ENCODE peak calls at places on chromosomes 7 and 10, in nine cellular contexts. One of them, this sample, is unnamed.

GRCh38 chr10:69253171-69253570 is 25.1 kb upstream of the HK1 start:
- DNase-seq in iPS-NIHi11: no peak
- DNase-seq in HTR-8/SVneo: no peak
- DNase-seq in AG08396: no peak
- DNase-seq in stimulated activated CD8-positive, alpha-beta memory T cell treated with anti-CD3 and anti-CD28 coated beads, Interleukin-7, amount 100 ng/mL, for 24 hours: no peak
- DNase-seq in CD8-positive, alpha-beta memory T cell: no peak
- DNase-seq in NCI-H1105 treated with DMSO at 0.1 percent for 48 hours: no peak
- DNase-seq in NCI-H2081 treated with DMSO at 0.1 percent for 48 hours: no peak
- DNase-seq in CD4-positive, alpha-beta T cell: no peak
- DNase-seq in this sample: no peak

GRCh38 chr10:35090162-35090954 is at the start of gene CUL2:
- DNase-seq in iPS-NIHi11: peak
- DNase-seq in HTR-8/SVneo: peak
- DNase-seq in AG08396: peak
- DNase-seq in stimulated activated CD8-positive, alpha-beta memory T cell treated with anti-CD3 and anti-CD28 coated beads, Interleukin-7, amount 100 ng/mL, for 24 hours: peak
- DNase-seq in CD8-positive, alpha-beta memory T cell: peak
- DNase-seq in NCI-H1105 treated with DMSO at 0.1 percent for 48 hours: peak
- DNase-seq in NCI-H2081 treated with DMSO at 0.1 percent for 48 hours: peak
- DNase-seq in CD4-positive, alpha-beta T cell: peak
- DNase-seq in this sample: peak

GRCh38 chr10:4775808-4776207 is 50.2 kb upstream of the AKR1E2 start:
- DNase-seq in iPS-NIHi11: no peak
- DNase-seq in HTR-8/SVneo: no peak
- DNase-seq in AG08396: no peak
- DNase-seq in stimulated activated CD8-positive, alpha-beta memory T cell treated with anti-CD3 and anti-CD28 coated beads, Interleukin-7, amount 100 ng/mL, for 24 hours: no peak
- DNase-seq in CD8-positive, alpha-beta memory T cell: no peak
- DNase-seq in NCI-H1105 treated with DMSO at 0.1 percent for 48 hours: no peak
- DNase-seq in NCI-H2081 treated with DMSO at 0.1 percent for 48 hours: no peak
- DNase-seq in CD4-positive, alpha-beta T cell: no peak
- DNase-seq in this sample: no peak

GRCh38 chr7:121891731-121892130 is 18.8 kb downstream of the PTPRZ1 start:
- DNase-seq in iPS-NIHi11: no peak
- DNase-seq in HTR-8/SVneo: no peak
- DNase-seq in AG08396: no peak
- DNase-seq in stimulated activated CD8-positive, alpha-beta memory T cell treated with anti-CD3 and anti-CD28 coated beads, Interleukin-7, amount 100 ng/mL, for 24 hours: no peak
- DNase-seq in CD8-positive, alpha-beta memory T cell: no peak
- DNase-seq in NCI-H1105 treated with DMSO at 0.1 percent for 48 hours: no peak
- DNase-seq in NCI-H2081 treated with DMSO at 0.1 percent for 48 hours: no peak
- DNase-seq in CD4-positive, alpha-beta T cell: no peak
- DNase-seq in this sample: no peak

GRCh38 chr7:127891854-127892438 is 139.3 kb downstream of the LRRC4 start:
- DNase-seq in iPS-NIHi11: no peak
- DNase-seq in HTR-8/SVneo: no peak
- DNase-seq in AG08396: no peak
- DNase-seq in stimulated activated CD8-positive, alpha-beta memory T cell treated with anti-CD3 and anti-CD28 coated beads, Interleukin-7, amount 100 ng/mL, for 24 hours: no peak
- DNase-seq in CD8-positive, alpha-beta memory T cell: no peak
- DNase-seq in NCI-H1105 treated with DMSO at 0.1 percent for 48 hours: no peak
- DNase-seq in NCI-H2081 treated with DMSO at 0.1 percent for 48 hours: no peak
- DNase-seq in CD4-positive, alpha-beta T cell: no peak
- DNase-seq in this sample: no peak

GRCh38 chr10:11867497-11867896 is 44.3 kb downstream of the PROSER2 start:
- DNase-seq in iPS-NIHi11: no peak
- DNase-seq in HTR-8/SVneo: no peak
- DNase-seq in AG08396: no peak
- DNase-seq in stimulated activated CD8-positive, alpha-beta memory T cell treated with anti-CD3 and anti-CD28 coated beads, Interleukin-7, amount 100 ng/mL, for 24 hours: no peak
- DNase-seq in CD8-positive, alpha-beta memory T cell: no peak
- DNase-seq in NCI-H1105 treated with DMSO at 0.1 percent for 48 hours: no peak
- DNase-seq in NCI-H2081 treated with DMSO at 0.1 percent for 48 hours: no peak
- DNase-seq in CD4-positive, alpha-beta T cell: no peak
- DNase-seq in this sample: no peak

GRCh38 chr10:56633876-56634452 is 272.9 kb upstream of the ZWINT start:
- DNase-seq in iPS-NIHi11: no peak
- DNase-seq in HTR-8/SVneo: no peak
- DNase-seq in AG08396: no peak
- DNase-seq in stimulated activated CD8-positive, alpha-beta memory T cell treated with anti-CD3 and anti-CD28 coated beads, Interleukin-7, amount 100 ng/mL, for 24 hours: no peak
- DNase-seq in CD8-positive, alpha-beta memory T cell: no peak
- DNase-seq in NCI-H1105 treated with DMSO at 0.1 percent for 48 hours: peak
- DNase-seq in NCI-H2081 treated with DMSO at 0.1 percent for 48 hours: no peak
- DNase-seq in CD4-positive, alpha-beta T cell: no peak
- DNase-seq in this sample: peak

GRCh38 chr7:146054909-146055308 is 61.7 kb upstream of the CNTNAP2 start:
- DNase-seq in iPS-NIHi11: no peak
- DNase-seq in HTR-8/SVneo: no peak
- DNase-seq in AG08396: no peak
- DNase-seq in stimulated activated CD8-positive, alpha-beta memory T cell treated with anti-CD3 and anti-CD28 coated beads, Interleukin-7, amount 100 ng/mL, for 24 hours: no peak
- DNase-seq in CD8-positive, alpha-beta memory T cell: no peak
- DNase-seq in NCI-H1105 treated with DMSO at 0.1 percent for 48 hours: no peak
- DNase-seq in NCI-H2081 treated with DMSO at 0.1 percent for 48 hours: no peak
- DNase-seq in CD4-positive, alpha-beta T cell: no peak
- DNase-seq in this sample: no peak

GRCh38 chr7:149414745-149415390 is 46.0 kb downstream of the ZNF777 start:
- DNase-seq in iPS-NIHi11: peak
- DNase-seq in HTR-8/SVneo: no peak
- DNase-seq in AG08396: peak
- DNase-seq in stimulated activated CD8-positive, alpha-beta memory T cell treated with anti-CD3 and anti-CD28 coated beads, Interleukin-7, amount 100 ng/mL, for 24 hours: peak
- DNase-seq in CD8-positive, alpha-beta memory T cell: peak
- DNase-seq in NCI-H1105 treated with DMSO at 0.1 percent for 48 hours: no peak
- DNase-seq in NCI-H2081 treated with DMSO at 0.1 percent for 48 hours: no peak
- DNase-seq in CD4-positive, alpha-beta T cell: peak
- DNase-seq in this sample: no peak

GRCh38 chr7:107064255-107064654 is 19.8 kb downstream of the PRKAR2B start:
- DNase-seq in iPS-NIHi11: no peak
- DNase-seq in HTR-8/SVneo: no peak
- DNase-seq in AG08396: no peak
- DNase-seq in stimulated activated CD8-positive, alpha-beta memory T cell treated with anti-CD3 and anti-CD28 coated beads, Interleukin-7, amount 100 ng/mL, for 24 hours: no peak
- DNase-seq in CD8-positive, alpha-beta memory T cell: no peak
- DNase-seq in NCI-H1105 treated with DMSO at 0.1 percent for 48 hours: no peak
- DNase-seq in NCI-H2081 treated with DMSO at 0.1 percent for 48 hours: no peak
- DNase-seq in CD4-positive, alpha-beta T cell: no peak
- DNase-seq in this sample: no peak

GRCh38 chr10:23981520-23982309 is 227.2 kb upstream of the KIAA1217 start:
- DNase-seq in iPS-NIHi11: no peak
- DNase-seq in HTR-8/SVneo: no peak
- DNase-seq in AG08396: no peak
- DNase-seq in stimulated activated CD8-positive, alpha-beta memory T cell treated with anti-CD3 and anti-CD28 coated beads, Interleukin-7, amount 100 ng/mL, for 24 hours: no peak
- DNase-seq in CD8-positive, alpha-beta memory T cell: no peak
- DNase-seq in NCI-H1105 treated with DMSO at 0.1 percent for 48 hours: no peak
- DNase-seq in NCI-H2081 treated with DMSO at 0.1 percent for 48 hours: no peak
- DNase-seq in CD4-positive, alpha-beta T cell: no peak
- DNase-seq in this sample: no peak

GRCh38 chr7:34184466-34184865 is 279.1 kb downstream of the BMPER start:
- DNase-seq in iPS-NIHi11: no peak
- DNase-seq in HTR-8/SVneo: no peak
- DNase-seq in AG08396: peak
- DNase-seq in stimulated activated CD8-positive, alpha-beta memory T cell treated with anti-CD3 and anti-CD28 coated beads, Interleukin-7, amount 100 ng/mL, for 24 hours: no peak
- DNase-seq in CD8-positive, alpha-beta memory T cell: no peak
- DNase-seq in NCI-H1105 treated with DMSO at 0.1 percent for 48 hours: no peak
- DNase-seq in NCI-H2081 treated with DMSO at 0.1 percent for 48 hours: no peak
- DNase-seq in CD4-positive, alpha-beta T cell: no peak
- DNase-seq in this sample: no peak

GRCh38 chr7:72492446-72492845 is 80.3 kb upstream of the CALN1 start:
- DNase-seq in iPS-NIHi11: no peak
- DNase-seq in HTR-8/SVneo: no peak
- DNase-seq in AG08396: no peak
- DNase-seq in stimulated activated CD8-positive, alpha-beta memory T cell treated with anti-CD3 and anti-CD28 coated beads, Interleukin-7, amount 100 ng/mL, for 24 hours: no peak
- DNase-seq in CD8-positive, alpha-beta memory T cell: no peak
- DNase-seq in NCI-H1105 treated with DMSO at 0.1 percent for 48 hours: peak
- DNase-seq in NCI-H2081 treated with DMSO at 0.1 percent for 48 hours: no peak
- DNase-seq in CD4-positive, alpha-beta T cell: no peak
- DNase-seq in this sample: no peak

GRCh38 chr7:65951837-65952578 is 30.0 kb downstream of the GUSB start:
- DNase-seq in iPS-NIHi11: no peak
- DNase-seq in HTR-8/SVneo: no peak
- DNase-seq in AG08396: no peak
- DNase-seq in stimulated activated CD8-positive, alpha-beta memory T cell treated with anti-CD3 and anti-CD28 coated beads, Interleukin-7, amount 100 ng/mL, for 24 hours: no peak
- DNase-seq in CD8-positive, alpha-beta memory T cell: no peak
- DNase-seq in NCI-H1105 treated with DMSO at 0.1 percent for 48 hours: peak
- DNase-seq in NCI-H2081 treated with DMSO at 0.1 percent for 48 hours: no peak
- DNase-seq in CD4-positive, alpha-beta T cell: no peak
- DNase-seq in this sample: peak

GRCh38 chr7:46129831-46130230 is 208.8 kb upstream of the IGFBP3 start:
- DNase-seq in iPS-NIHi11: no peak
- DNase-seq in HTR-8/SVneo: no peak
- DNase-seq in AG08396: no peak
- DNase-seq in stimulated activated CD8-positive, alpha-beta memory T cell treated with anti-CD3 and anti-CD28 coated beads, Interleukin-7, amount 100 ng/mL, for 24 hours: no peak
- DNase-seq in CD8-positive, alpha-beta memory T cell: no peak
- DNase-seq in NCI-H1105 treated with DMSO at 0.1 percent for 48 hours: no peak
- DNase-seq in NCI-H2081 treated with DMSO at 0.1 percent for 48 hours: no peak
- DNase-seq in CD4-positive, alpha-beta T cell: no peak
- DNase-seq in this sample: no peak

GRCh38 chr10:6320320-6321010 is 117.7 kb downstream of the PFKFB3 start:
- DNase-seq in iPS-NIHi11: no peak
- DNase-seq in HTR-8/SVneo: no peak
- DNase-seq in AG08396: no peak
- DNase-seq in stimulated activated CD8-positive, alpha-beta memory T cell treated with anti-CD3 and anti-CD28 coated beads, Interleukin-7, amount 100 ng/mL, for 24 hours: no peak
- DNase-seq in CD8-positive, alpha-beta memory T cell: no peak
- DNase-seq in NCI-H1105 treated with DMSO at 0.1 percent for 48 hours: no peak
- DNase-seq in NCI-H2081 treated with DMSO at 0.1 percent for 48 hours: no peak
- DNase-seq in CD4-positive, alpha-beta T cell: no peak
- DNase-seq in this sample: no peak

GRCh38 chr10:74419491-74420466 is 268.8 kb downstream of the ADK start:
- DNase-seq in iPS-NIHi11: peak
- DNase-seq in HTR-8/SVneo: peak
- DNase-seq in AG08396: no peak
- DNase-seq in stimulated activated CD8-positive, alpha-beta memory T cell treated with anti-CD3 and anti-CD28 coated beads, Interleukin-7, amount 100 ng/mL, for 24 hours: no peak
- DNase-seq in CD8-positive, alpha-beta memory T cell: peak
- DNase-seq in NCI-H1105 treated with DMSO at 0.1 percent for 48 hours: peak
- DNase-seq in NCI-H2081 treated with DMSO at 0.1 percent for 48 hours: peak
- DNase-seq in CD4-positive, alpha-beta T cell: no peak
- DNase-seq in this sample: peak

GRCh38 chr10:28946479-28946878 is 269.2 kb downstream of the BAMBI start:
- DNase-seq in iPS-NIHi11: no peak
- DNase-seq in HTR-8/SVneo: peak
- DNase-seq in AG08396: peak
- DNase-seq in stimulated activated CD8-positive, alpha-beta memory T cell treated with anti-CD3 and anti-CD28 coated beads, Interleukin-7, amount 100 ng/mL, for 24 hours: no peak
- DNase-seq in CD8-positive, alpha-beta memory T cell: no peak
- DNase-seq in NCI-H1105 treated with DMSO at 0.1 percent for 48 hours: no peak
- DNase-seq in NCI-H2081 treated with DMSO at 0.1 percent for 48 hours: no peak
- DNase-seq in CD4-positive, alpha-beta T cell: no peak
- DNase-seq in this sample: no peak

GRCh38 chr10:126130291-126130710 is 233.9 kb downstream of the FANK1 start:
- DNase-seq in iPS-NIHi11: no peak
- DNase-seq in HTR-8/SVneo: no peak
- DNase-seq in AG08396: no peak
- DNase-seq in stimulated activated CD8-positive, alpha-beta memory T cell treated with anti-CD3 and anti-CD28 coated beads, Interleukin-7, amount 100 ng/mL, for 24 hours: no peak
- DNase-seq in CD8-positive, alpha-beta memory T cell: no peak
- DNase-seq in NCI-H1105 treated with DMSO at 0.1 percent for 48 hours: no peak
- DNase-seq in NCI-H2081 treated with DMSO at 0.1 percent for 48 hours: no peak
- DNase-seq in CD4-positive, alpha-beta T cell: no peak
- DNase-seq in this sample: no peak

GRCh38 chr10:97333601-97334369 is 744 bp downstream of the FRAT2 start:
- DNase-seq in iPS-NIHi11: peak
- DNase-seq in HTR-8/SVneo: no peak
- DNase-seq in AG08396: peak
- DNase-seq in stimulated activated CD8-positive, alpha-beta memory T cell treated with anti-CD3 and anti-CD28 coated beads, Interleukin-7, amount 100 ng/mL, for 24 hours: no peak
- DNase-seq in CD8-positive, alpha-beta memory T cell: peak
- DNase-seq in NCI-H1105 treated with DMSO at 0.1 percent for 48 hours: no peak
- DNase-seq in NCI-H2081 treated with DMSO at 0.1 percent for 48 hours: no peak
- DNase-seq in CD4-positive, alpha-beta T cell: peak
- DNase-seq in this sample: no peak

GRCh38 chr10:114881462-114881861 is 56.5 kb upstream of the TRUB1 start:
- DNase-seq in iPS-NIHi11: no peak
- DNase-seq in HTR-8/SVneo: no peak
- DNase-seq in AG08396: no peak
- DNase-seq in stimulated activated CD8-positive, alpha-beta memory T cell treated with anti-CD3 and anti-CD28 coated beads, Interleukin-7, amount 100 ng/mL, for 24 hours: no peak
- DNase-seq in CD8-positive, alpha-beta memory T cell: no peak
- DNase-seq in NCI-H1105 treated with DMSO at 0.1 percent for 48 hours: no peak
- DNase-seq in NCI-H2081 treated with DMSO at 0.1 percent for 48 hours: no peak
- DNase-seq in CD4-positive, alpha-beta T cell: no peak
- DNase-seq in this sample: no peak

GRCh38 chr7:106329408-106329807 is 44.6 kb upstream of the NAMPT start:
- DNase-seq in iPS-NIHi11: no peak
- DNase-seq in HTR-8/SVneo: no peak
- DNase-seq in AG08396: no peak
- DNase-seq in stimulated activated CD8-positive, alpha-beta memory T cell treated with anti-CD3 and anti-CD28 coated beads, Interleukin-7, amount 100 ng/mL, for 24 hours: no peak
- DNase-seq in CD8-positive, alpha-beta memory T cell: no peak
- DNase-seq in NCI-H1105 treated with DMSO at 0.1 percent for 48 hours: no peak
- DNase-seq in NCI-H2081 treated with DMSO at 0.1 percent for 48 hours: no peak
- DNase-seq in CD4-positive, alpha-beta T cell: no peak
- DNase-seq in this sample: no peak

GRCh38 chr7:64884085-64884912 is 18.8 kb upstream of the ZNF273 start:
- DNase-seq in iPS-NIHi11: peak
- DNase-seq in HTR-8/SVneo: no peak
- DNase-seq in AG08396: peak
- DNase-seq in stimulated activated CD8-positive, alpha-beta memory T cell treated with anti-CD3 and anti-CD28 coated beads, Interleukin-7, amount 100 ng/mL, for 24 hours: no peak
- DNase-seq in CD8-positive, alpha-beta memory T cell: no peak
- DNase-seq in NCI-H1105 treated with DMSO at 0.1 percent for 48 hours: no peak
- DNase-seq in NCI-H2081 treated with DMSO at 0.1 percent for 48 hours: no peak
- DNase-seq in CD4-positive, alpha-beta T cell: no peak
- DNase-seq in this sample: no peak

GRCh38 chr10:683448-684071 is 5.9 kb downstream of the DIP2C start:
- DNase-seq in iPS-NIHi11: no peak
- DNase-seq in HTR-8/SVneo: peak
- DNase-seq in AG08396: peak
- DNase-seq in stimulated activated CD8-positive, alpha-beta memory T cell treated with anti-CD3 and anti-CD28 coated beads, Interleukin-7, amount 100 ng/mL, for 24 hours: no peak
- DNase-seq in CD8-positive, alpha-beta memory T cell: no peak
- DNase-seq in NCI-H1105 treated with DMSO at 0.1 percent for 48 hours: no peak
- DNase-seq in NCI-H2081 treated with DMSO at 0.1 percent for 48 hours: no peak
- DNase-seq in CD4-positive, alpha-beta T cell: no peak
- DNase-seq in this sample: no peak

GRCh38 chr7:20839196-20839735 is 52.6 kb upstream of the SP8 start:
- DNase-seq in iPS-NIHi11: no peak
- DNase-seq in HTR-8/SVneo: no peak
- DNase-seq in AG08396: no peak
- DNase-seq in stimulated activated CD8-positive, alpha-beta memory T cell treated with anti-CD3 and anti-CD28 coated beads, Interleukin-7, amount 100 ng/mL, for 24 hours: no peak
- DNase-seq in CD8-positive, alpha-beta memory T cell: no peak
- DNase-seq in NCI-H1105 treated with DMSO at 0.1 percent for 48 hours: no peak
- DNase-seq in NCI-H2081 treated with DMSO at 0.1 percent for 48 hours: no peak
- DNase-seq in CD4-positive, alpha-beta T cell: no peak
- DNase-seq in this sample: no peak

GRCh38 chr10:93440591-93441012 is 41.5 kb downstream of the MYOF start:
- DNase-seq in iPS-NIHi11: no peak
- DNase-seq in HTR-8/SVneo: no peak
- DNase-seq in AG08396: no peak
- DNase-seq in stimulated activated CD8-positive, alpha-beta memory T cell treated with anti-CD3 and anti-CD28 coated beads, Interleukin-7, amount 100 ng/mL, for 24 hours: no peak
- DNase-seq in CD8-positive, alpha-beta memory T cell: no peak
- DNase-seq in NCI-H1105 treated with DMSO at 0.1 percent for 48 hours: peak
- DNase-seq in NCI-H2081 treated with DMSO at 0.1 percent for 48 hours: no peak
- DNase-seq in CD4-positive, alpha-beta T cell: no peak
- DNase-seq in this sample: peak

GRCh38 chr10:27838291-27838690 is 92.7 kb upstream of the MKX start:
- DNase-seq in iPS-NIHi11: no peak
- DNase-seq in HTR-8/SVneo: no peak
- DNase-seq in AG08396: no peak
- DNase-seq in stimulated activated CD8-positive, alpha-beta memory T cell treated with anti-CD3 and anti-CD28 coated beads, Interleukin-7, amount 100 ng/mL, for 24 hours: no peak
- DNase-seq in CD8-positive, alpha-beta memory T cell: no peak
- DNase-seq in NCI-H1105 treated with DMSO at 0.1 percent for 48 hours: peak
- DNase-seq in NCI-H2081 treated with DMSO at 0.1 percent for 48 hours: no peak
- DNase-seq in CD4-positive, alpha-beta T cell: no peak
- DNase-seq in this sample: no peak

This sample was measured in NCI-H345.